ENCODE peak calls at places on chromosomes 13 and 19, in seven cellular contexts. One of them, this sample, is unnamed.

GRCh38 chr19:14048439-14049153 is 13.3 kb downstream of the PALM3 start:
- DNase-seq in A549: peak
- DNase-seq in GM12878: no peak
- DNase-seq in HCT116: no peak
- DNase-seq in K562: peak
- DNase-seq in H1: peak
- DNase-seq in HepG2: peak
- DNase-seq in this sample: no peak

GRCh38 chr13:51861728-51862300 is at the start of gene CCDC70:
- DNase-seq in A549: no peak
- DNase-seq in GM12878: no peak
- DNase-seq in HCT116: no peak
- DNase-seq in K562: peak
- DNase-seq in H1: no peak
- DNase-seq in HepG2: no peak
- DNase-seq in this sample: peak

GRCh38 chr13:98173431-98173921 is 3.6 kb downstream of the RNF113B start:
- DNase-seq in A549: no peak
- DNase-seq in GM12878: no peak
- DNase-seq in HCT116: peak
- DNase-seq in K562: no peak
- DNase-seq in H1: no peak
- DNase-seq in HepG2: peak
- DNase-seq in this sample: peak

GRCh38 chr19:40190891-40191835 is at the start of gene MAP3K10:
- DNase-seq in A549: peak
- DNase-seq in GM12878: peak
- DNase-seq in HCT116: no peak
- DNase-seq in K562: peak
- DNase-seq in H1: no peak
- DNase-seq in HepG2: peak
- DNase-seq in this sample: peak

GRCh38 chr19:3365447-3366103 is 808 bp upstream of the NFIC start:
- DNase-seq in A549: no peak
- DNase-seq in GM12878: no peak
- DNase-seq in HCT116: peak
- DNase-seq in K562: peak
- DNase-seq in H1: no peak
- DNase-seq in HepG2: no peak
- DNase-seq in this sample: peak

GRCh38 chr13:109393045-109393444 is 393.3 kb downstream of the IRS2 start:
- DNase-seq in A549: no peak
- DNase-seq in GM12878: no peak
- DNase-seq in HCT116: no peak
- DNase-seq in K562: no peak
- DNase-seq in H1: no peak
- DNase-seq in HepG2: no peak
- DNase-seq in this sample: no peak

GRCh38 chr13:34012354-34012753 is 194.4 kb downstream of the RFC3 start:
- DNase-seq in A549: no peak
- DNase-seq in GM12878: no peak
- DNase-seq in HCT116: no peak
- DNase-seq in K562: no peak
- DNase-seq in H1: no peak
- DNase-seq in HepG2: no peak
- DNase-seq in this sample: no peak

GRCh38 chr13:50990540-50991506 is 81.2 kb downstream of the RNASEH2B start:
- DNase-seq in A549: no peak
- DNase-seq in GM12878: no peak
- DNase-seq in HCT116: no peak
- DNase-seq in K562: peak
- DNase-seq in H1: no peak
- DNase-seq in HepG2: no peak
- DNase-seq in this sample: peak

GRCh38 chr19:53466726-53467125 is 807 bp upstream of the ZNF813 start:
- DNase-seq in A549: no peak
- DNase-seq in GM12878: no peak
- DNase-seq in HCT116: no peak
- DNase-seq in K562: no peak
- DNase-seq in H1: no peak
- DNase-seq in HepG2: no peak
- DNase-seq in this sample: no peak

GRCh38 chr19:342128-342455 is 2.5 kb downstream of the MIER2 start:
- DNase-seq in A549: no peak
- DNase-seq in GM12878: no peak
- DNase-seq in HCT116: no peak
- DNase-seq in K562: no peak
- DNase-seq in H1: no peak
- DNase-seq in HepG2: no peak
- DNase-seq in this sample: no peak
- H3K4me3 ChIP-seq in A549: no peak
- H3K4me3 ChIP-seq in GM12878: peak
- H3K4me3 ChIP-seq in HCT116: no peak
- H3K4me3 ChIP-seq in K562: peak
- H3K4me3 ChIP-seq in H1: peak
- H3K4me3 ChIP-seq in HepG2: peak
- H3K4me3 ChIP-seq in this sample: no peak

GRCh38 chr19:34241513-34242337 is 12.6 kb upstream of the GARRE1 start:
- DNase-seq in A549: peak
- DNase-seq in GM12878: no peak
- DNase-seq in HCT116: no peak
- DNase-seq in K562: peak
- DNase-seq in H1: peak
- DNase-seq in HepG2: peak
- DNase-seq in this sample: no peak
- TF ChIP-seq CEBPB in A549: no peak
- TF ChIP-seq CEBPB in GM12878: no peak
- TF ChIP-seq CEBPB in HCT116: no peak
- TF ChIP-seq CEBPB in K562: no peak
- TF ChIP-seq CEBPB in H1: no peak
- TF ChIP-seq CEBPB in HepG2: no peak
- TF ChIP-seq CEBPB in this sample: no peak

DNA sequence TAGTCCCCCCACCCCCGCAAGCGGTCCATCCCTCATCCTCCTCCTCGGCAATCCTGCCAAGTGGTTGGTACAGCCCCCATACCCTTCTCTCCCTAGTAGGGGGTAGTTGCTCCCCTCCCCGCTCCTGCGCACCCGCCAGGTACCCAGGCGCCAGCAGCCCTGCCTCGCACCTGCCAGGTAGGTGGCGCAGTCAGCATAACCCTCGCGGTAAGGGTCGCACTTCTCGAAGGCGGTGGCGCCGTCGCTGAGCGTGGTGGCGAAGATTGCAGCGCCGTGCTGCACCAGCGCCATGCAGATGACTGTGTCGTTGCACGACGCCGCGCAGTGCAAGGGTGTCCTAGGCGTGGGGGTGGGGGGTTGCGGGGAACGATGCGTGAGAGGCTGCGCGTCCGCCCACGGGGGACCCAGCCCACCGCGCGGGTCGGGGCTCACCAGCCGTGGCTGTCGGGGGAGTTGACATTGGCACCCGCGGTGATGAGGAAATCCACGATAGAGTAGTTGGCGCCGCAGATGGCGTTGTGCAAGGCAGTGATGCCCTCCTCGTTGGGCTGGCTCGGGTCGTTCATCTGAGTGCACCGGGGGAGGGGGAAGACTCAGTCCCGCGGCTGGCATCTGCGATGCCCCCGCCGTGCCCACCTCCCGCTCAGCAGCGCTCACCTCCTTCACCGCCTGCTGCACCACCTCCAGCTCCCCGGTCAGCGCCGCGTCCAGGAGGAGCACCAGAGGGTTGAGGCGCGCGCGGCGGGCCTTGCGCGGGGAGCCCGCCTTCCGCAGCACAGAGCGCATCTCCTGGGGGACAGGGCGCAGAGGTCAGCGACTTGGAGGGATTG is 15.2 kb upstream of the ERCC2 start:
- DNase-seq in A549: no peak
- DNase-seq in GM12878: no peak
- DNase-seq in HCT116: no peak
- DNase-seq in K562: no peak
- DNase-seq in H1: no peak
- DNase-seq in HepG2: no peak
- DNase-seq in this sample: no peak
- H3K4me3 ChIP-seq in A549: no peak
- H3K4me3 ChIP-seq in GM12878: no peak
- H3K4me3 ChIP-seq in HCT116: no peak
- H3K4me3 ChIP-seq in K562: no peak
- H3K4me3 ChIP-seq in H1: peak
- H3K4me3 ChIP-seq in HepG2: no peak
- H3K4me3 ChIP-seq in this sample: no peak

GRCh38 chr13:31794452-31794851 is 55.1 kb downstream of the RXFP2 start:
- DNase-seq in A549: no peak
- DNase-seq in GM12878: no peak
- DNase-seq in HCT116: no peak
- DNase-seq in K562: no peak
- DNase-seq in H1: no peak
- DNase-seq in HepG2: no peak
- DNase-seq in this sample: no peak
- TF ChIP-seq CEBPB in A549: no peak
- TF ChIP-seq CEBPB in GM12878: no peak
- TF ChIP-seq CEBPB in HCT116: no peak
- TF ChIP-seq CEBPB in K562: no peak
- TF ChIP-seq CEBPB in H1: no peak
- TF ChIP-seq CEBPB in HepG2: no peak
- TF ChIP-seq CEBPB in this sample: no peak

GRCh38 chr13:42873081-42873480 is 91.7 kb downstream of the FAM216B start:
- DNase-seq in A549: no peak
- DNase-seq in GM12878: no peak
- DNase-seq in HCT116: no peak
- DNase-seq in K562: no peak
- DNase-seq in H1: no peak
- DNase-seq in HepG2: no peak
- DNase-seq in this sample: peak
- H3K4me3 ChIP-seq in A549: no peak
- H3K4me3 ChIP-seq in GM12878: no peak
- H3K4me3 ChIP-seq in HCT116: no peak
- H3K4me3 ChIP-seq in K562: no peak
- H3K4me3 ChIP-seq in H1: peak
- H3K4me3 ChIP-seq in HepG2: no peak
- H3K4me3 ChIP-seq in this sample: no peak

DNA sequence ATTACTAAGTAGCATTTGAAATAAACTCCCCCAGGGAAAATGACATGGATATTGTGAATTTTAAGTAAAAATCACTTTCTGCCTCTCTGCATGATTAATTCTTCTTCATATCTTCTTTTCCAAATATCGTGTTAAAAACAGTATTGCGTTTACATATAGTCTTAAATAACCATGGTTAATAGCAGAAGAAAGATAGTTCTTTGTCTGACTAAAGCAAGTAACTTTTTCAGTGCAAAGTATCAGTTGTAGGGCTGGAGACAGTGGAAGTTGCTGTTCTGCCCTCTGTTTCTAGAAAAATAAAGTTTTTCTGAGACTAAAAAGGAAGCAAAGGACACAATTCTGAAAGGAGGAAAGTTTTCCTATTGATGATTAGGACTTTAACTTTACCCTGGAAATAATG is 330.2 kb downstream of the NDFIP2 start:
- DNase-seq in A549: no peak
- DNase-seq in GM12878: no peak
- DNase-seq in HCT116: no peak
- DNase-seq in K562: no peak
- DNase-seq in H1: no peak
- DNase-seq in HepG2: no peak
- DNase-seq in this sample: no peak
- TF ChIP-seq CEBPB in A549: no peak
- TF ChIP-seq CEBPB in GM12878: no peak
- TF ChIP-seq CEBPB in HCT116: no peak
- TF ChIP-seq CEBPB in K562: no peak
- TF ChIP-seq CEBPB in H1: no peak
- TF ChIP-seq CEBPB in HepG2: no peak
- TF ChIP-seq CEBPB in this sample: no peak